ENCODE peak calls at places on chromosomes 7 and 10, in eight cellular contexts. One of them, this sample, is unnamed.

GRCh38 chr10:61050120-61050745 is 106.2 kb upstream of the RHOBTB1 start:
- DNase-seq in HepG2: no peak
- DNase-seq in lower lobe of right lung: no peak
- DNase-seq in GM10248: no peak
- DNase-seq in foreskin keratinocyte: no peak
- DNase-seq in GM13976: no peak
- DNase-seq in lower leg skin: no peak
- DNase-seq in CD4-positive, alpha-beta T cell: no peak
- DNase-seq in this sample: no peak

GRCh38 chr7:96236198-96237039 is 85.5 kb downstream of the SLC25A13 start:
- DNase-seq in HepG2: no peak
- DNase-seq in GM13976: no peak
- DNase-seq in lower lobe of right lung: no peak
- DNase-seq in CD4-positive, alpha-beta T cell: no peak
- DNase-seq in GM10248: no peak
- DNase-seq in lower leg skin: peak; percentile 39
- DNase-seq in foreskin keratinocyte: peak; percentile 75
- DNase-seq in this sample: no peak

GRCh38 chr10:30185916-30186315 is 126.5 kb upstream of the JCAD start:
- DNase-seq in lower leg skin: no peak
- DNase-seq in GM13976: no peak
- DNase-seq in foreskin keratinocyte: peak; percentile 76
- DNase-seq in HepG2: no peak
- DNase-seq in CD4-positive, alpha-beta T cell: no peak
- DNase-seq in lower lobe of right lung: no peak
- DNase-seq in GM10248: no peak
- DNase-seq in this sample: no peak

GRCh38 chr10:69332278-69333010 is 54.1 kb downstream of the HK1 start:
- DNase-seq in lower leg skin: no peak
- DNase-seq in lower lobe of right lung: no peak
- DNase-seq in GM10248: no peak
- DNase-seq in foreskin keratinocyte: peak; percentile 64
- DNase-seq in CD4-positive, alpha-beta T cell: no peak
- DNase-seq in HepG2: no peak
- DNase-seq in GM13976: no peak
- DNase-seq in this sample: no peak

GRCh38 chr10:96850825-96851224 is 18.7 kb downstream of the LCOR start:
- DNase-seq in lower lobe of right lung: no peak
- DNase-seq in GM10248: no peak
- DNase-seq in CD4-positive, alpha-beta T cell: no peak
- DNase-seq in GM13976: no peak
- DNase-seq in lower leg skin: peak; percentile 36
- DNase-seq in foreskin keratinocyte: peak; percentile 95
- DNase-seq in HepG2: no peak
- DNase-seq in this sample: no peak

GRCh38 chr10:45627412-45628048 is 45.0 kb downstream of the ZFAND4 start:
- DNase-seq in lower leg skin: no peak
- DNase-seq in GM10248: no peak
- DNase-seq in GM13976: no peak
- DNase-seq in HepG2: no peak
- DNase-seq in foreskin keratinocyte: no peak
- DNase-seq in CD4-positive, alpha-beta T cell: no peak
- DNase-seq in lower lobe of right lung: no peak
- DNase-seq in this sample: no peak

GRCh38 chr10:17453377-17454091 is 861 bp downstream of the ST8SIA6 start:
- DNase-seq in HepG2: no peak
- DNase-seq in lower leg skin: no peak
- DNase-seq in GM13976: peak; percentile 45
- DNase-seq in foreskin keratinocyte: peak; percentile 34
- DNase-seq in lower lobe of right lung: peak; percentile 64
- DNase-seq in GM10248: peak; percentile 24
- DNase-seq in CD4-positive, alpha-beta T cell: peak; percentile 18
- DNase-seq in this sample: peak; percentile 43

GRCh38 chr10:30359373-30360206 is 10.5 kb upstream of the MTPAP start:
- DNase-seq in GM13976: peak; percentile 79
- DNase-seq in CD4-positive, alpha-beta T cell: peak; percentile 40
- DNase-seq in lower lobe of right lung: peak; percentile 71
- DNase-seq in foreskin keratinocyte: peak; percentile 78
- DNase-seq in lower leg skin: no peak
- DNase-seq in GM10248: peak; percentile 71
- DNase-seq in HepG2: peak; percentile 81
- DNase-seq in this sample: peak; percentile 71

GRCh38 chr7:73667344-73668102 is at the start of gene VPS37D:
- DNase-seq in foreskin keratinocyte: peak; percentile 61
- DNase-seq in GM10248: peak; percentile 98
- DNase-seq in lower leg skin: peak; percentile 84
- DNase-seq in CD4-positive, alpha-beta T cell: peak; percentile 89
- DNase-seq in HepG2: peak; percentile 67
- DNase-seq in GM13976: peak; percentile 99
- DNase-seq in lower lobe of right lung: peak; percentile 94
- DNase-seq in this sample: peak; percentile 99

GRCh38 chr10:115026041-115026779 is 67.0 kb upstream of the ATRNL1 start:
- DNase-seq in lower lobe of right lung: no peak
- DNase-seq in GM13976: no peak
- DNase-seq in GM10248: no peak
- DNase-seq in foreskin keratinocyte: no peak
- DNase-seq in HepG2: no peak
- DNase-seq in lower leg skin: no peak
- DNase-seq in CD4-positive, alpha-beta T cell: no peak
- DNase-seq in this sample: no peak

GRCh38 chr7:81929386-81929785 is 159.5 kb upstream of the HGF start:
- DNase-seq in CD4-positive, alpha-beta T cell: no peak
- DNase-seq in foreskin keratinocyte: peak; percentile 4
- DNase-seq in GM13976: no peak
- DNase-seq in GM10248: no peak
- DNase-seq in lower leg skin: no peak
- DNase-seq in HepG2: no peak
- DNase-seq in lower lobe of right lung: no peak
- DNase-seq in this sample: no peak

GRCh38 chr7:39069886-39070881 is 92.5 kb downstream of the POU6F2 start:
- DNase-seq in lower lobe of right lung: no peak
- DNase-seq in lower leg skin: no peak
- DNase-seq in foreskin keratinocyte: no peak
- DNase-seq in GM13976: no peak
- DNase-seq in GM10248: no peak
- DNase-seq in HepG2: no peak
- DNase-seq in CD4-positive, alpha-beta T cell: no peak
- DNase-seq in this sample: no peak

GRCh38 chr7:157805716-157806115 is 468.9 kb downstream of the DNAJB6 start:
- DNase-seq in foreskin keratinocyte: no peak
- DNase-seq in lower lobe of right lung: peak; percentile 32
- DNase-seq in CD4-positive, alpha-beta T cell: no peak
- DNase-seq in HepG2: no peak
- DNase-seq in GM10248: no peak
- DNase-seq in GM13976: no peak
- DNase-seq in lower leg skin: no peak
- DNase-seq in this sample: no peak

GRCh38 chr10:106655606-106656005 is 508.9 kb downstream of the SORCS1 start:
- DNase-seq in GM10248: no peak
- DNase-seq in GM13976: no peak
- DNase-seq in foreskin keratinocyte: no peak
- DNase-seq in HepG2: no peak
- DNase-seq in lower lobe of right lung: no peak
- DNase-seq in CD4-positive, alpha-beta T cell: no peak
- DNase-seq in lower leg skin: no peak
- DNase-seq in this sample: no peak

GRCh38 chr7:117715784-117716445 is 157.3 kb downstream of the CTTNBP2 start:
- DNase-seq in CD4-positive, alpha-beta T cell: no peak
- DNase-seq in lower leg skin: no peak
- DNase-seq in lower lobe of right lung: no peak
- DNase-seq in GM13976: peak; percentile 38
- DNase-seq in GM10248: peak; percentile 38
- DNase-seq in foreskin keratinocyte: peak; percentile 45
- DNase-seq in HepG2: peak; percentile 39
- DNase-seq in this sample: peak; percentile 48

GRCh38 chr10:33038672-33039071 is 80.6 kb upstream of the ITGB1 start:
- DNase-seq in GM10248: no peak
- DNase-seq in CD4-positive, alpha-beta T cell: no peak
- DNase-seq in lower lobe of right lung: no peak
- DNase-seq in GM13976: no peak
- DNase-seq in foreskin keratinocyte: no peak
- DNase-seq in HepG2: no peak
- DNase-seq in lower leg skin: no peak
- DNase-seq in this sample: no peak

DNA sequence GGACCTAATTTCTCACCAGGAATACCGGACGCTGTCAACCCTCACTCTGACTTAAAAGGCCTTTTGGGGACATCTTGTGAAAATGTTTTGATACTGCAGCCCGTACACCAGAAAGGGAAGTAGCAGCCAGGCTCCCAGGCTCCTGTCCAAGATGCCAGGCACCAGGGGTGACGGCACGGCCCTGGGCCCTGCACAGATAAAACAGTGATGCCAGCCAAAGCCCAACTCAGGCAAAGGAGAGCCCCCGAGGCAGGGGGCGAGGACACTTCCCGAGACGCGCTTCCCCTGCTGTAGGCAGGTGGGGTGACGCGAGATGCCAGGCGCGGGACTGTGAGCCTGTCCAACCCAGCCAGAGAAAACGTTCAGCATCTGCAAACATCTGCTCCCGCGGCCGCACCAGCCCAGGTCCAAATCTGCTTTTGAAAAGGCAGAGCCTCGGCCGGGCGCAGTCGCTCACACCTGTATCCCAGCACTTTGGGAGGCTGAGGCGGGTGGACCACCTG is 15.7 kb downstream of the ZFAND2A start:
- DNase-seq in GM10248: peak; percentile 52
- DNase-seq in HepG2: peak; percentile 25
- DNase-seq in foreskin keratinocyte: no peak
- DNase-seq in lower leg skin: no peak
- DNase-seq in GM13976: peak; percentile 68
- DNase-seq in lower lobe of right lung: peak; percentile 49
- DNase-seq in CD4-positive, alpha-beta T cell: no peak
- DNase-seq in this sample: peak; percentile 45
- TF ChIP-seq CTCF in GM10248: peak; percentile 58
- TF ChIP-seq CTCF in HepG2: peak; percentile 55
- TF ChIP-seq CTCF in foreskin keratinocyte: peak; percentile 52
- TF ChIP-seq CTCF in lower leg skin: no peak
- TF ChIP-seq CTCF in GM13976: peak; percentile 43
- TF ChIP-seq CTCF in lower lobe of right lung: peak; percentile 17
- TF ChIP-seq CTCF in CD4-positive, alpha-beta T cell: no peak
- TF ChIP-seq CTCF in this sample: peak; percentile 46

GRCh38 chr7:101816499-101817030 is 861 bp upstream of the CUX1 start:
- DNase-seq in foreskin keratinocyte: no peak
- DNase-seq in HepG2: no peak
- DNase-seq in lower lobe of right lung: peak; percentile 59
- DNase-seq in CD4-positive, alpha-beta T cell: no peak
- DNase-seq in GM10248: peak; percentile 69
- DNase-seq in lower leg skin: no peak
- DNase-seq in GM13976: peak; percentile 77
- DNase-seq in this sample: peak; percentile 80

GRCh38 chr7:101814081-101814995 is 3.1 kb upstream of the CUX1 start:
- DNase-seq in foreskin keratinocyte: no peak
- DNase-seq in CD4-positive, alpha-beta T cell: peak; percentile 17
- DNase-seq in lower lobe of right lung: peak; percentile 82
- DNase-seq in lower leg skin: no peak
- DNase-seq in HepG2: peak; percentile 36
- DNase-seq in GM10248: peak; percentile 86
- DNase-seq in GM13976: peak; percentile 88
- DNase-seq in this sample: peak; percentile 91

GRCh38 chr7:101814996-101815825 is 2.2 kb upstream of the CUX1 start:
- DNase-seq in foreskin keratinocyte: no peak
- DNase-seq in GM10248: peak; percentile 79
- DNase-seq in HepG2: no peak
- DNase-seq in CD4-positive, alpha-beta T cell: peak; percentile 43
- DNase-seq in lower lobe of right lung: peak; percentile 56
- DNase-seq in GM13976: peak; percentile 81
- DNase-seq in lower leg skin: no peak
- DNase-seq in this sample: peak; percentile 86

GRCh38 chr7:101817031-101817929 is at the start of gene CUX1:
- DNase-seq in lower leg skin: no peak
- DNase-seq in foreskin keratinocyte: peak; percentile 33
- DNase-seq in CD4-positive, alpha-beta T cell: no peak
- DNase-seq in GM10248: peak; percentile 36
- DNase-seq in GM13976: peak; percentile 51
- DNase-seq in HepG2: peak; percentile 30
- DNase-seq in lower lobe of right lung: peak; percentile 60
- DNase-seq in this sample: peak; percentile 58

GRCh38 chr7:101815826-101816488 is 1.5 kb upstream of the CUX1 start:
- DNase-seq in lower leg skin: peak; percentile 61
- DNase-seq in GM10248: peak; percentile 86
- DNase-seq in HepG2: peak; percentile 70
- DNase-seq in foreskin keratinocyte: no peak
- DNase-seq in lower lobe of right lung: peak; percentile 82
- DNase-seq in CD4-positive, alpha-beta T cell: peak; percentile 49
- DNase-seq in GM13976: peak; percentile 88
- DNase-seq in this sample: peak; percentile 94
- TF ChIP-seq CTCF in lower leg skin: no peak
- TF ChIP-seq CTCF in GM10248: peak; percentile 32
- TF ChIP-seq CTCF in HepG2: no peak
- TF ChIP-seq CTCF in foreskin keratinocyte: peak; percentile 37
- TF ChIP-seq CTCF in lower lobe of right lung: no peak
- TF ChIP-seq CTCF in CD4-positive, alpha-beta T cell: no peak
- TF ChIP-seq CTCF in GM13976: peak; percentile 8
- TF ChIP-seq CTCF in this sample: peak; percentile 25

GRCh38 chr10:48976208-48976607 is 36.6 kb upstream of the LRRC18 start:
- DNase-seq in GM10248: no peak
- DNase-seq in GM13976: no peak
- DNase-seq in CD4-positive, alpha-beta T cell: no peak
- DNase-seq in lower leg skin: no peak
- DNase-seq in lower lobe of right lung: no peak
- DNase-seq in HepG2: peak; percentile 6
- DNase-seq in foreskin keratinocyte: no peak
- DNase-seq in this sample: no peak
- TF ChIP-seq CTCF in GM10248: no peak
- TF ChIP-seq CTCF in GM13976: no peak
- TF ChIP-seq CTCF in CD4-positive, alpha-beta T cell: no peak
- TF ChIP-seq CTCF in lower leg skin: no peak
- TF ChIP-seq CTCF in lower lobe of right lung: peak; percentile 26
- TF ChIP-seq CTCF in HepG2: peak; percentile 35
- TF ChIP-seq CTCF in foreskin keratinocyte: peak; percentile 32
- TF ChIP-seq CTCF in this sample: peak; percentile 27

GRCh38 chr10:79028056-79028430 is 40.7 kb upstream of the ZMIZ1 start:
- DNase-seq in HepG2: no peak
- DNase-seq in foreskin keratinocyte: no peak
- DNase-seq in lower leg skin: no peak
- DNase-seq in GM13976: no peak
- DNase-seq in lower lobe of right lung: no peak
- DNase-seq in GM10248: no peak
- DNase-seq in CD4-positive, alpha-beta T cell: no peak
- DNase-seq in this sample: no peak

GRCh38 chr10:79031723-79032122 is 37.0 kb upstream of the ZMIZ1 start:
- DNase-seq in HepG2: no peak
- DNase-seq in GM13976: no peak
- DNase-seq in lower lobe of right lung: no peak
- DNase-seq in CD4-positive, alpha-beta T cell: no peak
- DNase-seq in foreskin keratinocyte: no peak
- DNase-seq in lower leg skin: no peak
- DNase-seq in GM10248: no peak
- DNase-seq in this sample: no peak

GRCh38 chr10:79027147-79028055 is 41.4 kb upstream of the ZMIZ1 start:
- DNase-seq in HepG2: no peak
- DNase-seq in lower leg skin: no peak
- DNase-seq in GM13976: no peak
- DNase-seq in GM10248: no peak
- DNase-seq in CD4-positive, alpha-beta T cell: no peak
- DNase-seq in lower lobe of right lung: peak; percentile 47
- DNase-seq in foreskin keratinocyte: no peak
- DNase-seq in this sample: no peak

GRCh38 chr10:79028456-79029010 is 40.2 kb upstream of the ZMIZ1 start:
- DNase-seq in GM13976: no peak
- DNase-seq in lower leg skin: no peak
- DNase-seq in lower lobe of right lung: peak; percentile 25
- DNase-seq in foreskin keratinocyte: no peak
- DNase-seq in HepG2: no peak
- DNase-seq in CD4-positive, alpha-beta T cell: no peak
- DNase-seq in GM10248: no peak
- DNase-seq in this sample: no peak

GRCh38 chr10:79029478-79030390 is 39.0 kb upstream of the ZMIZ1 start:
- DNase-seq in lower leg skin: no peak
- DNase-seq in CD4-positive, alpha-beta T cell: no peak
- DNase-seq in lower lobe of right lung: peak; percentile 9
- DNase-seq in GM13976: no peak
- DNase-seq in foreskin keratinocyte: no peak
- DNase-seq in HepG2: no peak
- DNase-seq in GM10248: no peak
- DNase-seq in this sample: no peak
- TF ChIP-seq CTCF in lower leg skin: no peak
- TF ChIP-seq CTCF in CD4-positive, alpha-beta T cell: no peak
- TF ChIP-seq CTCF in lower lobe of right lung: no peak
- TF ChIP-seq CTCF in GM13976: no peak
- TF ChIP-seq CTCF in foreskin keratinocyte: no peak
- TF ChIP-seq CTCF in HepG2: no peak
- TF ChIP-seq CTCF in GM10248: no peak
- TF ChIP-seq CTCF in this sample: no peak